ENCODE peak calls at places on chromosome 7, in four cellular contexts. M is A549, E is stomach, J is IMR-90. A is an unnamed sample.
A peak's percentile ranks its signal among the peaks of the same experiment; 100 is the strongest.

GRCh38 chr7:442457-442856 is 77.2 kb downstream of the PDGFA start:
- DNase-seq in E (no peak), J (no peak), M (no peak), A (no peak)

GRCh38 chr7:15765753-15766152 is 79.3 kb upstream of the MEOX2 start:
- DNase-seq in E (no peak), J (no peak), M (no peak), A (no peak)

GRCh38 chr7:26369519-26370385 is 78.1 kb downstream of the SNX10 start:
- DNase-seq in M (peak; percentile 31), J (peak; percentile 43), E (no peak), A (no peak)

GRCh38 chr7:4144171-4144701 is 537.9 kb upstream of the FOXK1 start:
- DNase-seq in E (no peak), J (no peak), M (no peak), A (peak; percentile 28)

GRCh38 chr7:85184599-85185354 is 2.1 kb downstream of the SEMA3D start:
- DNase-seq in M (no peak), J (peak; percentile 37), E (no peak), A (peak; percentile 47)

GRCh38 chr7:41027428-41028115 is 675.3 kb downstream of the INHBA start:
- DNase-seq in E (no peak), M (peak; percentile 8), J (peak; percentile 98), A (no peak)

GRCh38 chr7:116984917-116985316 is 31.6 kb downstream of the ST7 start:
- DNase-seq in J (peak; percentile 28), E (no peak), M (peak; percentile 42), A (no peak)

GRCh38 chr7:157609932-157610640 is 273.3 kb downstream of the DNAJB6 start:
- DNase-seq in E (no peak), J (no peak), M (no peak), A (no peak)

GRCh38 chr7:158289761-158290523 is 297.7 kb downstream of the PTPRN2 start:
- DNase-seq in J (no peak), E (peak; percentile 21), M (no peak), A (no peak)

GRCh38 chr7:79199266-79199665 is 254.2 kb downstream of the MAGI2 start:
- DNase-seq in J (peak; percentile 69), M (no peak), E (no peak), A (no peak)

GRCh38 chr7:152522551-152522950 is 86.7 kb upstream of the KMT2C start:
- DNase-seq in J (no peak), E (no peak), M (no peak), A (no peak)

GRCh38 chr7:2357165-2357564 is 2.5 kb downstream of the EIF3B start:
- DNase-seq in J (no peak), E (no peak), M (no peak), A (no peak)

GRCh38 chr7:2353113-2353512 is 1.5 kb upstream of the EIF3B start:
- DNase-seq in M (no peak), E (no peak), J (no peak), A (no peak)

GRCh38 chr7:2353650-2354172 is 916 bp upstream of the EIF3B start:
- DNase-seq in J (peak; percentile 86), M (peak; percentile 95), E (peak; percentile 90), A (peak; percentile 96)

GRCh38 chr7:2355079-2356008 is 717 bp downstream of the EIF3B start:
- DNase-seq in M (peak; percentile 31), E (no peak), J (no peak), A (peak; percentile 56)

DNA sequence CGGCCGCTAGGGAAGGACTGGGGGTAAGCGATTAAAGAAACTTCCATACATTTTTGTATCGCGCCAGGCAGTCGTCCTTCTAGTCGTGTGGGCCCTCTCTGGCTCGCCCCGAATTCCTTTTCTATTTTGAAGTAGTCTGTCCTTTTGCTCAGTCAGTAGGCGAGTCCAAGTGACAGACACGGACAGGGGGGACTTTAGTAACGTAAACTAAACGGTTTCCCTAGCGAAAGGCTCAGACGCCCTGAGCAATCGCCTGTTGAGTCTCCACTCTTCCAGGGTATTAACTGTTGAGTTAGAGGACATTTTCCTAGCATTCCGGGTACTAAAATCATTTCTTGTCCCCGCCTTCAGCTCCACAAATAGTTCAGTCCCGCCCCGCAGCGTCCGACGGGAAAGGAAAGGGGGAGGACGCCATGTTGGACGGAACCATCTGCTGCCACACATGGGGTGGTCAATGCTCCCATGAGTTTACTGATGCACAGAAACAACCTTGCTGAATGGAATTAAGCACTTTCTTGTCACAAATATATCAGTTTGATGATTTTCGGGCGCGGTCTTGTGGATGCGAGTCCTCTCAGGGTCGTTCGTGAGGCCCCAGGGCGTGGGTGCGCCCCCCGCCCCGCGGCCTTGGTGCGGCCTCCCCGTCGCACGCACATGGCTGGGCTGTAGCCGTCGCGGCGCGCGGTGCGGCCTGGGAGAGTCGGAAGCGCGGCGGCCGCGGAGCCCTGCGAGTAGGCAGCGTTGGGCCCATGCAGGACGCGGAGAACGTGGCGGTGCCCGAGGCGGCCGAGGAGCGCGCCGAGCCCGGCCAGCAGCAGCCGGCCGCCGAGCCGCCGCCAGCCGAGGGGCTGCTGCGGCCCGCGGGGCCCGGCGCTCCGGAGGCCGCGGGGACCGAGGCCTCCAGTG is at the start of gene EIF3B:
- DNase-seq in E (peak; percentile 90), J (peak; percentile 94), M (peak; percentile 91), A (peak; percentile 94)
- H3K4me1 ChIP-seq in E (peaks cover 49% of the 10 kb centered on the region), J (peaks cover 3% of the 10 kb centered on the region), M (peaks cover 25% of the 10 kb centered on the region), A (peaks cover 31% of the 10 kb centered on the region)

GRCh38 chr7:100432621-100433275 is 3.1 kb downstream of the MEPCE start:
- DNase-seq in E (no peak), J (no peak), M (no peak), A (no peak)
- TF ChIP-seq POLR2A in E (no peak), J (no peak), M (no peak), A (no peak)

GRCh38 chr7:87317691-87318245 is 27.7 kb upstream of the CROT start:
- DNase-seq in M (no peak), E (no peak), J (no peak), A (no peak)

GRCh38 chr7:87316097-87316700 is 29.3 kb upstream of the CROT start:
- DNase-seq in J (no peak), M (no peak), E (no peak), A (no peak)

GRCh38 chr7:87316846-87317545 is 28.5 kb upstream of the CROT start:
- DNase-seq in M (peak; percentile 14), J (peak; percentile 99), E (no peak), A (no peak)

DNA sequence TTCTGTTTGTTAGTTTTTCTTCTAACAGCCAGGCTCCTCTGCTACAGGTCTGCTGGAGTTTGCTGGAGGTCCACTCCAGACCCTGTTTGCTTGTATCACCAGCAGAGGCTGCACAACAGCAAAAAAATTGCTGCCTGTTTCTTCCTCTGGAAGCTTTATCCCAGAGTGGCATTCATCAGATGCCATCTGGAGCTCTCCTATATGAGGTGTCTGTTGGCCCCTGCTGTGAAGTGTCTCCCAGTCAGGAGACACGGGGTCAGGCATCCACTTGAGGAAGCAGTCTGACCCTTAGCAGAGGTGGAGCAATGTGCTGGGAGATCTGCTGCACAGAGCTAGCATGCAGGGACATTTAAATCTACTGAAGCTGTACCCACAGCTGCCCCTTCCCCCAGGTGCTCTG is 26.7 kb upstream of the CROT start:
- DNase-seq in E (no peak), J (no peak), M (no peak), A (no peak)
- TF ChIP-seq CTCF in E (no peak), J (no peak), M (peak; percentile 5), A (no peak)

GRCh38 chr7:100585511-100586265 is at the start of gene LRCH4:
- DNase-seq in M (peak; percentile 74), E (peak; percentile 73), J (no peak), A (peak; percentile 86)

GRCh38 chr7:100584677-100585510 is 1.0 kb downstream of the LRCH4 start:
- DNase-seq in M (no peak), E (peak; percentile 43), J (peak; percentile 89), A (peak; percentile 48)

GRCh38 chr7:100583132-100584045 is 2.5 kb downstream of the LRCH4 start:
- DNase-seq in M (no peak), E (peak; percentile 61), J (peak; percentile 67), A (peak; percentile 94)

GRCh38 chr7:100582650-100583049 is 3.3 kb downstream of the LRCH4 start:
- DNase-seq in E (no peak), J (no peak), M (no peak), A (no peak)

GRCh38 chr7:100584046-100584676 is 1.8 kb downstream of the LRCH4 start:
- DNase-seq in J (peak; percentile 45), E (no peak), M (no peak), A (no peak)
- H3K4me1 ChIP-seq in J (peaks cover 12% of the 10 kb centered on the region), E (peaks cover 47% of the 10 kb centered on the region), M (peaks cover 15% of the 10 kb centered on the region), A (peaks cover 32% of the 10 kb centered on the region)

DNA sequence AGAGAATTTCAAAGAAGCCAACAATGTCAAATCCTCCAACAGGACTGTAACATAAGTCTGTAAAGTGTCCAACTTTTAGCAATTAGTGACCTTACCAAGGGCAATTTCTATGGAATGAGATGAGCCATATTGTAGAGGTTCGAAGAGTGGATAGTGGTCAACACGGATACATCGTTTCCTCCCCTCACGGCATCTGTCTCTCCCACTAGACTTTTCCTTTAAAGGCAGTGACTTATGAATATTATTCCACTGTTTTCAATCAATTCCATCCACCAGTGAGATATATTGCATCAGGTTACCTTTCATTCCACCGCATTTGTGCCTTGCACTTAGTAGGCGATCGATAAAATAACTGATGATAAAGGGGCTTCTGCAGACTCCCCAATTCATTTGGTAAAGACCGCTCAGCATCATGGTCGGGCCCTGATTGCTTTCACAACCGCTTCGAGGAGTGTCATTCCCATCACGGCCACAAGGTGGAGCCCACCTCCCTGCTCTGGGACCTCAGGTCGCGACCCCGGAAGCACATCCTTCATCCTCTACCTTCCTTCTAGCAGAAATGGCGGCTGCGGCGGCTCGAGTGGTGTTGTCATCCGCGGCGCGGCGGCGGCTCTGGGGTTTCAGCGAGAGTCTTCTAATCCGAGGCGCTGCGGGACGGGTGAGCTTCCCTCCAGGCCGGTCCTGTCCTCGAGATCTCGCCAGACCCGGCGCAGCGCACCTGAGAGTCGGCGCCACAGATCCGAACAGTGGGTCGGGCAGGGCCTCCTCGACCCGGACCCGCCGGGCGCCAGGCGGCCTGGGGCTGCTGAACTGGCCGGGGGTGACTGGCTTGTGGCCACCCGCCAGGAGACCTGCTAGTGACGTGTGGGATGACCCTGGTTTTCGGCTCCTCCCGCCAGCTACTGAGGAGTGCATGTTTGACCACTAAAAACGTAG is at the start of gene PMPCB:
- DNase-seq in M (peak; percentile 95), E (peak; percentile 97), J (peak; percentile 87), A (peak; percentile 97)
- TF ChIP-seq POLR2A in M (peak; percentile 77), E (no peak), J (peak; percentile 80), A (peak; percentile 46)

GRCh38 chr7:55557666-55558188 is 14.6 kb downstream of the VOPP1 start:
- DNase-seq in E (no peak), J (no peak), M (no peak), A (peak; percentile 74)
- TF ChIP-seq CTCF in E (no peak), J (no peak), M (no peak), A (no peak)

GRCh38 chr7:130909881-130910672 is 176.1 kb upstream of the KLF14 start:
- DNase-seq in J (peak; percentile 59), E (no peak), M (no peak), A (no peak)
- H3K4me1 ChIP-seq in J (peaks cover 23% of the 10 kb centered on the region), E (peaks cover 89% of the 10 kb centered on the region), M (peaks cover 61% of the 10 kb centered on the region), A (no peaks in the 10 kb centered on the region)

A was measured in Peyer's patch.